ENCODE peak calls at places on chromosomes 12 and 14, in five cellular contexts. B, W, L, Z and G are unnamed samples. For H3K27me3, the result is how much of the 10 kb centered on the place peaks cover.

GRCh38 chr12:119202544-119202943 is 23.8 kb downstream of the HSPB8 start:
- DNase-seq in Z (no peak), L (no peak), W (no peak), B (no peak), G (no peak)

GRCh38 chr12:80299976-80300375 is 144.1 kb upstream of the PTPRQ start:
- DNase-seq in Z (no peak), L (no peak), B (no peak), W (no peak), G (no peak)

GRCh38 chr12:127304751-127305725 is 961.9 kb upstream of the TMEM132C start:
- DNase-seq in L (no peak), W (no peak), Z (no peak), B (no peak), G (no peak)

GRCh38 chr12:52461693-52462092 is 9.7 kb upstream of the KRT6B start:
- DNase-seq in W (no peak), L (peak), B (no peak), Z (no peak), G (no peak)

GRCh38 chr12:92363295-92364146 is 217.9 kb upstream of the BTG1 start:
- DNase-seq in Z (no peak), L (peak), B (peak), W (no peak), G (peak)

GRCh38 chr14:68932686-68933085 is 46.4 kb downstream of the ACTN1 start:
- DNase-seq in W (no peak), L (no peak), Z (no peak), B (no peak), G (no peak)

GRCh38 chr14:73008501-73008900 is 18.4 kb downstream of the ZFYVE1 start:
- DNase-seq in B (no peak), W (peak), L (no peak), Z (no peak), G (no peak)

GRCh38 chr12:26212356-26212755 is 17.0 kb downstream of the SSPN start:
- DNase-seq in B (no peak), Z (peak), W (no peak), L (no peak), G (no peak)

GRCh38 chr14:100103261-100104005 is 38.2 kb downstream of the EVL start:
- DNase-seq in L (peak), B (peak), Z (no peak), W (no peak), G (no peak)

GRCh38 chr12:44015333-44015941 is 179.6 kb downstream of the TMEM117 start:
- DNase-seq in B (peak), L (no peak), W (peak), Z (no peak), G (no peak)

GRCh38 chr12:49883065-49883464 is 20.6 kb downstream of the FAIM2 start:
- DNase-seq in B (no peak), W (no peak), L (no peak), Z (no peak), G (no peak)

GRCh38 chr12:122368361-122369073 is 54.0 kb downstream of the CLIP1 start:
- DNase-seq in Z (no peak), L (no peak), W (peak), B (peak), G (no peak)

GRCh38 chr12:54379401-54380201 is 4.9 kb downstream of the ZNF385A start:
- DNase-seq in B (peak), W (peak), Z (peak), L (peak), G (peak)

GRCh38 chr12:1284611-1285010 is 293.6 kb downstream of the ERC1 start:
- DNase-seq in Z (no peak), L (no peak), W (no peak), B (no peak), G (no peak)

GRCh38 chr14:89444536-89445125 is 27.6 kb upstream of the FOXN3 start:
- DNase-seq in B (peak), L (no peak), Z (no peak), W (no peak), G (no peak)

GRCh38 chr12:121673013-121673441 is 3.6 kb upstream of the MORN3 start:
- DNase-seq in Z (no peak), W (no peak), L (no peak), B (no peak), G (no peak)

GRCh38 chr12:128365831-128366231 is 98.9 kb downstream of the TMEM132C start:
- DNase-seq in W (no peak), Z (peak), B (no peak), L (no peak), G (no peak)

GRCh38 chr14:30657606-30658163 is 35.6 kb downstream of the SCFD1 start:
- DNase-seq in L (no peak), B (peak), W (no peak), Z (no peak), G (no peak)

GRCh38 chr12:13278249-13278787 is 81.8 kb downstream of the EMP1 start:
- DNase-seq in W (peak), Z (peak), L (peak), B (peak), G (peak)

GRCh38 chr12:7498832-7499231 is 4.7 kb downstream of the CD163 start:
- DNase-seq in Z (no peak), L (no peak), B (no peak), W (no peak), G (no peak)

GRCh38 chr12:68963456-68963859 is 30.5 kb upstream of the CPM start:
- DNase-seq in Z (no peak), B (no peak), W (no peak), L (no peak), G (no peak)

GRCh38 chr12:86623267-86623666 is 367.1 kb upstream of the MGAT4C start:
- DNase-seq in Z (no peak), W (no peak), B (no peak), L (no peak), G (no peak)

GRCh38 chr12:52837341-52837741 is 3.2 kb upstream of the KRT79 start:
- DNase-seq in W (peak), Z (no peak), B (peak), L (no peak), G (no peak)

GRCh38 chr12:54723653-54724256 is 75.6 kb upstream of the DCD start:
- DNase-seq in L (no peak), B (peak), W (no peak), Z (no peak), G (no peak)

GRCh38 chr14:79256311-79256879 is 954.9 kb downstream of the DIO2 start:
- DNase-seq in W (no peak), L (no peak), Z (no peak), B (no peak), G (no peak)
- TF ChIP-seq CTCF in W (peak), L (no peak), Z (no peak), B (no peak), G (no peak)

GRCh38 chr14:71371711-71372396 is 464.6 kb downstream of the PCNX1 start:
- DNase-seq in L (no peak), W (no peak), B (peak), Z (no peak), G (no peak)
- H3K27ac ChIP-seq in L (no peak), W (no peak), B (peak), Z (no peak), G (no peak)

GRCh38 chr12:132545183-132545953 is 55.4 kb downstream of the FBRSL1 start:
- DNase-seq in W (no peak), B (no peak), L (no peak), Z (no peak), G (no peak)
- H3K27me3 ChIP-seq in W (under half), B (under half), L (under half), Z (under half), G (under half)

DNA sequence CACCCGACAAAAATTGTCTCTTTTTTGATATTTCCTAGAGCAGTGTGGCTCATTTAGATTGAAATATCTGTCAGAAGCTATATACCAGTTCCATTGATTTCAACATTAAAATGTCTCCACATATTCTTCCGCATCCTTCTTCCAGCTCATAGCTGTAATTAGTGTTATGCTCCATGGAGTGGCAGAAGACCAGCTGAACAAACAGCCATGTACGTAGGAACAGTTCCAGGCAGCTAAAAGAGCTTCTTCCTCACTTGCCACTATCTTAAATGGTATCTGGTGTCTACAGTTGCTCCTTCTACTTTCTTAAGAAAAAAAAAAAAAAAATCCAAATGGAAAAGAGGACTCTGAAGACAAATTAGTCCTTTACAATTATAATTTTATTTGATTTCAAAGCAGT is 848.0 kb downstream of the DIO2 start:
- DNase-seq in Z (no peak), L (no peak), B (no peak), W (no peak), G (no peak)
- TF ChIP-seq CTCF in Z (no peak), L (no peak), B (no peak), W (no peak), G (no peak)